ENCODE peak calls at places on chromosomes 5 and 9, in ten cellular contexts. T is HS-5; Y is stimulated activated CD8-positive, alpha-beta memory T cell treated with anti-CD3 and anti-CD28 coated beads, Interleukin-15, amount 100 ng/mL, for 48 hours; C is foreskin fibroblast; V is spleen; B is amniotic stem cell; H is HEK293T; W is tibial artery; A is Right ventricle myocardium superior; Q is Karpas-422. O is an unnamed sample.

GRCh38 chr9:1513105-1513504 is 462.9 kb downstream of the DMRT2 start:
- DNase-seq in H (no peak), Q (no peak), V (no peak), A (no peak), B (no peak), Y (no peak), C (no peak), W (no peak), T (no peak), O (no peak)

GRCh38 chr9:16867571-16868311 is 2.7 kb downstream of the BNC2 start:
- DNase-seq in V (no peak), T (peak; percentile 58), W (no peak), C (peak; percentile 67), Q (no peak), A (no peak), H (no peak), Y (no peak), B (no peak), O (peak; percentile 54)

GRCh38 chr5:112483704-112484103 is 64.6 kb upstream of the EPB41L4A start:
- DNase-seq in A (no peak), B (no peak), H (no peak), C (no peak), T (no peak), W (no peak), V (no peak), Y (no peak), Q (no peak), O (no peak)

GRCh38 chr5:88786217-88786560 is 96.8 kb downstream of the MEF2C start:
- DNase-seq in B (peak; percentile 16), Y (no peak), Q (no peak), T (no peak), V (no peak), H (no peak), W (no peak), A (no peak), C (no peak), O (peak; percentile 72)

GRCh38 chr5:160470437-160471341 is 49.0 kb downstream of the PTTG1 start:
- DNase-seq in V (no peak), Y (no peak), T (no peak), W (no peak), Q (no peak), B (no peak), H (no peak), C (peak; percentile 74), A (no peak), O (peak; percentile 36)

GRCh38 chr9:92176068-92176799 is 61.0 kb upstream of the SPTLC1 start:
- DNase-seq in T (no peak), Q (peak; percentile 64), Y (no peak), W (no peak), A (no peak), H (peak; percentile 36), V (no peak), C (no peak), B (no peak), O (no peak)

GRCh38 chr5:147559725-147560124 is 49.9 kb upstream of the DPYSL3 start:
- DNase-seq in Q (no peak), A (no peak), V (no peak), T (no peak), C (peak; percentile 47), B (no peak), Y (no peak), H (no peak), W (no peak), O (no peak)

GRCh38 chr5:67235399-67236110 is 39.0 kb upstream of the CD180 start:
- DNase-seq in A (no peak), V (no peak), C (no peak), B (no peak), H (no peak), T (no peak), W (no peak), Y (no peak), Q (no peak), O (no peak)

GRCh38 chr9:125949247-125949646 is 202.1 kb downstream of the PBX3 start:
- DNase-seq in H (no peak), Y (no peak), T (no peak), W (no peak), B (no peak), A (no peak), Q (no peak), C (no peak), V (no peak), O (peak; percentile 4)

GRCh38 chr9:84139296-84140100 is 158.9 kb downstream of the RMI1 start:
- DNase-seq in V (no peak), W (no peak), T (no peak), C (peak; percentile 70), H (no peak), Q (peak; percentile 51), A (peak; percentile 45), B (no peak), Y (no peak), O (peak; percentile 51)

GRCh38 chr9:108052431-108053080 is 563.0 kb upstream of the KLF4 start:
- DNase-seq in W (no peak), H (no peak), B (no peak), Q (no peak), C (no peak), Y (no peak), A (no peak), V (no peak), T (no peak), O (no peak)

GRCh38 chr5:98248949-98249348 is 524.5 kb upstream of the RGMB start:
- DNase-seq in V (no peak), T (peak; percentile 92), W (no peak), Q (no peak), A (no peak), Y (no peak), H (no peak), B (peak; percentile 64), C (peak; percentile 82), O (peak; percentile 40)

GRCh38 chr5:56737918-56738606 is 77.3 kb upstream of the MAP3K1 start:
- DNase-seq in A (no peak), T (no peak), V (no peak), C (no peak), Y (no peak), B (no peak), Q (no peak), H (no peak), W (no peak), O (no peak)

GRCh38 chr5:143896981-143897380 is 85.0 kb downstream of the HMHB1 start:
- DNase-seq in C (peak; percentile 85), B (no peak), Y (no peak), Q (no peak), V (no peak), A (no peak), T (no peak), W (no peak), H (no peak), O (no peak)

GRCh38 chr5:79346420-79346824 is 110.5 kb downstream of the JMY start:
- DNase-seq in H (no peak), A (no peak), T (peak; percentile 64), C (peak; percentile 79), V (no peak), Y (no peak), B (peak; percentile 40), Q (no peak), W (no peak), O (no peak)

GRCh38 chr9:120442280-120442597 is 137.7 kb downstream of the CDK5RAP2 start:
- DNase-seq in T (no peak), A (no peak), C (peak; percentile 20), B (no peak), Y (no peak), W (no peak), Q (no peak), H (no peak), V (no peak), O (no peak)

GRCh38 chr9:91180240-91180929 is 181.3 kb downstream of the AUH start:
- DNase-seq in B (no peak), W (peak; percentile 63), Q (no peak), T (no peak), H (no peak), V (no peak), A (no peak), Y (no peak), C (no peak), O (no peak)

GRCh38 chr9:73577867-73578266 is 426.2 kb downstream of the ANXA1 start:
- DNase-seq in C (peak; percentile 30), V (no peak), W (no peak), B (no peak), T (no peak), A (no peak), H (peak; percentile 10), Q (no peak), Y (no peak), O (peak; percentile 43)

GRCh38 chr5:50667653-50668403 is 1.4 kb downstream of the PARP8 start:
- DNase-seq in V (peak; percentile 94), T (peak; percentile 26), C (peak; percentile 73), W (peak; percentile 81), Q (peak; percentile 81), B (no peak), Y (peak; percentile 76), H (peak; percentile 34), A (peak; percentile 74), O (no peak)

GRCh38 chr9:126915281-126915816 is 767 bp downstream of the RALGPS1 start:
- DNase-seq in T (no peak), Y (no peak), B (no peak), Q (no peak), W (peak; percentile 69), V (peak; percentile 91), H (no peak), C (no peak), A (peak; percentile 46), O (no peak)

GRCh38 chr9:137989999-137990715 is 112.6 kb downstream of the CACNA1B start:
- DNase-seq in V (peak; percentile 35), H (no peak), A (no peak), Y (no peak), Q (peak; percentile 57), B (no peak), W (peak; percentile 44), T (no peak), C (no peak), O (no peak)

GRCh38 chr9:128714586-128715435 is 9.1 kb downstream of the ZDHHC12 start:
- DNase-seq in Q (no peak), W (peak; percentile 51), B (no peak), T (no peak), A (peak; percentile 24), Y (no peak), V (peak; percentile 48), H (no peak), C (no peak), O (no peak)

GRCh38 chr5:34667705-34668104 is 11.6 kb downstream of the RAI14 start:
- DNase-seq in W (no peak), T (no peak), H (no peak), V (no peak), Y (no peak), B (no peak), C (no peak), A (no peak), Q (no peak), O (no peak)

GRCh38 chr9:124420991-124421543 is 5.8 kb upstream of the PSMB7 start:
- DNase-seq in A (no peak), B (no peak), C (no peak), W (no peak), V (no peak), Q (peak; percentile 49), H (no peak), Y (no peak), T (no peak), O (no peak)

GRCh38 chr5:145680169-145680568 is 155.0 kb downstream of the PRELID2 start:
- DNase-seq in W (no peak), Y (no peak), C (no peak), Q (peak; percentile 47), B (no peak), V (no peak), A (no peak), H (peak; percentile 27), T (no peak), O (no peak)

GRCh38 chr5:35815089-35815936 is 41.4 kb upstream of the IL7R start:
- DNase-seq in A (no peak), H (peak; percentile 54), W (no peak), B (no peak), V (no peak), Q (peak; percentile 71), C (no peak), T (no peak), Y (no peak), O (no peak)